ENCODE peak calls at places on chromosomes 7 and 10, in eight cellular contexts. U is GM12878, L is K562, N is GM23338, K is HCT116, J is endothelial cell of umbilical vein, D is H1, R is HepG2. M is an unnamed sample. For H4K20me1, the result is how much of the 10 kb centered on the place peaks cover.

GRCh38 chr7:41924798-41925197 is 221.9 kb upstream of the INHBA start:
- DNase-seq in U (no peak), L (no peak), N (no peak), K (no peak), J (no peak), D (no peak), R (no peak), M (no peak)

GRCh38 chr10:113335603-113336002 is 217.2 kb upstream of the HABP2 start:
- DNase-seq in U (no peak), L (no peak), N (no peak), K (no peak), J (peak), D (no peak), R (no peak), M (no peak)

GRCh38 chr10:99557044-99557443 is 24.3 kb downstream of the NKX2-3 start:
- DNase-seq in U (no peak), L (no peak), N (no peak), K (no peak), J (no peak), D (no peak), R (no peak), M (no peak)

GRCh38 chr7:130146693-130147520 is 58.3 kb downstream of the TMEM209 start:
- DNase-seq in U (no peak), L (no peak), N (no peak), K (no peak), J (no peak), D (peak), R (no peak), M (no peak)

GRCh38 chr7:6228363-6228762 is 44.1 kb downstream of the CYTH3 start:
- DNase-seq in U (no peak), L (peak), N (peak), K (no peak), J (peak), D (no peak), R (no peak), M (peak)

GRCh38 chr7:5629941-5630340 is 151.5 kb downstream of the RNF216 start:
- DNase-seq in U (no peak), L (no peak), N (no peak), K (peak), J (peak), D (peak), R (no peak), M (peak)

GRCh38 chr7:79528421-79528820 is 75.0 kb upstream of the MAGI2 start:
- DNase-seq in U (no peak), L (no peak), N (peak), K (peak), J (no peak), D (no peak), R (no peak), M (no peak)

GRCh38 chr7:30986738-30987137 is 23.0 kb downstream of the GHRHR start:
- DNase-seq in U (no peak), L (no peak), N (peak), K (no peak), J (no peak), D (peak), R (no peak), M (no peak)

GRCh38 chr10:54880943-54881342 is 79.9 kb upstream of the PCDH15 start:
- DNase-seq in U (no peak), L (no peak), N (peak), K (no peak), J (no peak), D (no peak), R (no peak), M (no peak)

GRCh38 chr10:32616438-32616837 is 170.5 kb downstream of the CCDC7 start:
- DNase-seq in U (no peak), L (no peak), N (no peak), K (no peak), J (no peak), D (no peak), R (no peak), M (no peak)

GRCh38 chr7:55472928-55473725 is 99.2 kb downstream of the VOPP1 start:
- DNase-seq in U (no peak), L (no peak), N (no peak), K (no peak), J (no peak), D (no peak), R (no peak), M (peak)

GRCh38 chr10:122374859-122375721 is 582 bp downstream of the PLEKHA1 start:
- DNase-seq in U (peak), L (peak), N (peak), K (peak), J (peak), D (peak), R (peak), M (peak)

GRCh38 chr7:47327698-47328391 is 254.1 kb downstream of the TNS3 start:
- DNase-seq in U (no peak), L (no peak), N (peak), K (no peak), J (peak), D (peak), R (no peak), M (peak)

GRCh38 chr7:46168671-46169383 is 247.8 kb upstream of the IGFBP3 start:
- DNase-seq in U (no peak), L (no peak), N (no peak), K (no peak), J (no peak), D (no peak), R (no peak), M (no peak)

GRCh38 chr7:123231060-123232000 is 31.6 kb upstream of the SLC13A1 start:
- DNase-seq in U (no peak), L (no peak), N (no peak), K (no peak), J (no peak), D (no peak), R (no peak), M (no peak)

GRCh38 chr10:102009801-102010425 is 46.1 kb downstream of the ARMH3 start:
- DNase-seq in U (peak), L (no peak), N (peak), K (peak), J (peak), D (no peak), R (peak), M (peak)

GRCh38 chr7:43314379-43315158 is 202.1 kb downstream of the HECW1 start:
- DNase-seq in U (no peak), L (no peak), N (no peak), K (no peak), J (no peak), D (no peak), R (no peak), M (no peak)

GRCh38 chr10:29955308-29955935 is 104.0 kb downstream of the JCAD start:
- DNase-seq in U (no peak), L (no peak), N (peak), K (no peak), J (no peak), D (no peak), R (no peak), M (no peak)

GRCh38 chr10:129491123-129491734 is 24.2 kb downstream of the MGMT start:
- DNase-seq in U (no peak), L (no peak), N (peak), K (peak), J (no peak), D (no peak), R (no peak), M (no peak)

GRCh38 chr7:138205614-138206150 is 129.4 kb downstream of the AKR1D1 start:
- DNase-seq in U (no peak), L (no peak), N (peak), K (no peak), J (no peak), D (no peak), R (no peak), M (no peak)

GRCh38 chr7:99860281-99861127 is 16.3 kb downstream of the OR2AE1 start:
- DNase-seq in U (no peak), L (no peak), N (no peak), K (no peak), J (peak), D (no peak), R (peak), M (no peak)

GRCh38 chr7:142754681-142755575 is 5.7 kb downstream of the PRSS1 start:
- DNase-seq in U (no peak), L (no peak), N (no peak), K (no peak), J (peak), D (peak), R (no peak), M (no peak)

GRCh38 chr7:32158751-32159360 is 88.6 kb upstream of the PDE1C start:
- DNase-seq in U (no peak), L (no peak), N (no peak), K (no peak), J (peak), D (no peak), R (no peak), M (no peak)

GRCh38 chr10:13120786-13121499 is 21.0 kb downstream of the OPTN start:
- DNase-seq in U (no peak), L (no peak), N (no peak), K (no peak), J (no peak), D (no peak), R (no peak), M (no peak)

GRCh38 chr10:47134166-47134565 is 165.8 kb upstream of the GDF10 start:
- DNase-seq in U (no peak), L (no peak), N (no peak), K (no peak), J (no peak), D (no peak), R (no peak), M (no peak)

GRCh38 chr7:156004265-156005201 is 192.3 kb upstream of the SHH start:
- DNase-seq in U (no peak), L (no peak), N (no peak), K (no peak), J (no peak), D (no peak), R (no peak), M (no peak)

GRCh38 chr7:2355079-2356008 is 717 bp downstream of the EIF3B start:
- DNase-seq in U (no peak), L (peak), N (peak), K (no peak), J (peak), D (peak), R (no peak), M (no peak)

GRCh38 chr7:66630529-66630928 is 1.8 kb downstream of the KCTD7 start:
- DNase-seq in U (no peak), L (no peak), N (no peak), K (no peak), J (no peak), D (no peak), R (no peak), M (no peak)

GRCh38 chr7:34837826-34838225 is 179.8 kb downstream of the NPSR1 start:
- DNase-seq in U (no peak), L (no peak), N (no peak), K (no peak), J (no peak), D (no peak), R (no peak), M (no peak)

GRCh38 chr10:69769395-69769989 is 32.2 kb upstream of the COL13A1 start:
- DNase-seq in U (no peak), L (no peak), N (peak), K (peak), J (peak), D (peak), R (no peak), M (no peak)

GRCh38 chr7:130227883-130228575 is 20.4 kb downstream of the SSMEM1 start:
- DNase-seq in U (no peak), L (no peak), N (no peak), K (no peak), J (no peak), D (no peak), R (peak), M (peak)

GRCh38 chr10:43686414-43686813 is 37.7 kb upstream of the ZNF32 start:
- DNase-seq in U (no peak), L (peak), N (peak), K (no peak), J (no peak), D (no peak), R (no peak), M (no peak)

GRCh38 chr7:24979470-24979862 is 512 bp downstream of the OSBPL3 start:
- DNase-seq in U (no peak), L (peak), N (no peak), K (no peak), J (peak), D (peak), R (peak), M (peak)

GRCh38 chr10:74419491-74420466 is 268.8 kb downstream of the ADK start:
- DNase-seq in U (peak), L (peak), N (peak), K (peak), J (peak), D (no peak), R (no peak), M (peak)

GRCh38 chr10:89575037-89575436 is 39.6 kb upstream of the SLC16A12 start:
- DNase-seq in U (no peak), L (no peak), N (no peak), K (no peak), J (no peak), D (no peak), R (no peak), M (no peak)

GRCh38 chr7:106071356-106071998 is 40.6 kb downstream of the SYPL1 start:
- DNase-seq in U (peak), L (no peak), N (no peak), K (no peak), J (peak), D (no peak), R (no peak), M (peak)

GRCh38 chr10:49798275-49798674 is 36.2 kb upstream of the OGDHL start:
- DNase-seq in U (no peak), L (no peak), N (no peak), K (no peak), J (no peak), D (no peak), R (no peak), M (no peak)

GRCh38 chr7:155213955-155214327 is 83.7 kb upstream of the INSIG1 start:
- DNase-seq in U (no peak), L (peak), N (no peak), K (no peak), J (no peak), D (no peak), R (no peak), M (no peak)

GRCh38 chr10:119344381-119344780 is 137.0 kb downstream of the GRK5 start:
- DNase-seq in U (no peak), L (no peak), N (no peak), K (no peak), J (no peak), D (no peak), R (no peak), M (no peak)
- H4K20me1 ChIP-seq in U (under half), L (under half), N (under half), K (under half), J (under half), D (under half), R (under half), M (under half)

GRCh38 chr10:123854003-123854402 is 37.6 kb downstream of the CPXM2 start:
- DNase-seq in U (no peak), L (peak), N (no peak), K (no peak), J (no peak), D (peak), R (no peak), M (no peak)
- H3K27ac ChIP-seq in U (no peak), L (no peak), N (no peak), K (no peak), J (no peak), D (no peak), R (no peak), M (no peak)

GRCh38 chr10:92238586-92239098 is 52.2 kb downstream of the CPEB3 start:
- DNase-seq in U (no peak), L (peak), N (peak), K (no peak), J (no peak), D (no peak), R (peak), M (no peak)
- TF ChIP-seq POLR2AphosphoS5 in U (no peak), L (no peak), N (no peak), K (no peak), J (no peak), D (no peak), R (no peak), M (no peak)

GRCh38 chr10:11318812-11319598 is 292.4 kb downstream of the USP6NL start:
- DNase-seq in U (no peak), L (no peak), N (peak), K (no peak), J (no peak), D (peak), R (no peak), M (no peak)

GRCh38 chr10:11311027-11311426 is 293.4 kb downstream of the CELF2 start:
- DNase-seq in U (no peak), L (no peak), N (no peak), K (no peak), J (no peak), D (no peak), R (no peak), M (no peak)

GRCh38 chr10:11307937-11308336 is 290.3 kb downstream of the CELF2 start:
- DNase-seq in U (no peak), L (no peak), N (no peak), K (no peak), J (no peak), D (no peak), R (no peak), M (no peak)

GRCh38 chr10:11317936-11318670 is 293.3 kb downstream of the USP6NL start:
- DNase-seq in U (no peak), L (no peak), N (no peak), K (no peak), J (peak), D (peak), R (no peak), M (no peak)

GRCh38 chr10:11313463-11313862 is 295.8 kb downstream of the CELF2 start:
- DNase-seq in U (no peak), L (no peak), N (no peak), K (no peak), J (no peak), D (no peak), R (no peak), M (no peak)
- H4K20me1 ChIP-seq in U (under half), L (under half), N (under half), K (under half), J (under half), D (under half), R (under half), M (under half)

GRCh38 chr7:37201003-37201875 is 247.4 kb downstream of the ELMO1 start:
- DNase-seq in U (no peak), L (peak), N (peak), K (peak), J (peak), D (peak), R (peak), M (peak)
- H3K27ac ChIP-seq in U (no peak), L (no peak), N (no peak), K (no peak), J (no peak), D (no peak), R (no peak), M (no peak)

DNA sequence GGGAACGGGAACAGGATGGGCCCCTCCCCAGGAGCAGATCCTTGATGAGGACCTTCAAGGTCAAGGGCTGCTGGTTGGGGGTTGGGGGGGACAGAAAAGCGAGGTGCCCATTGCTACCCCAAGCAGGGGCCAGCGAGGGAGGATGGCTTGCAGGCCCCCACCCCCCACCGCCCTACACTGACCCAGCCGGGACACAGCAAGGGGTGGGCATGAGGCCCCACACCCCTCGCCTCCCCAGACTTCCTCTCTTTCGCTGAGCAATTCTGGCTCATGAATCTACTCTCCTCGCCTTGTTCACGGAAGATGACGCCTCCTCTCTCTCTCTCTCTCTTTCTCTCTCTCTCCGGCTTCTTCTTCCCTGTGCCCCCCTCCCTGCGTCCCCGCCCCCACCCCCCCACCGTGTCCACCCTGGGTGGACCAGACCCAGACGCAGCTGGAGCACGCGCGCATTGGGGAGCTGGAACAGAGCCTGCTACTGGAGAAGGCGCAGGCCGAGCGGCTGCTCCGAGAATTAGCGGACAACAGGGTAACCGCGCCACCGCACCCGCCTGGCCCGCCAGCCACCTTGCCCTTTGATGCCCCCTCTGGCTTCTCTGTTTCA is 81.1 kb upstream of the GTF2IRD1 start:
- DNase-seq in U (no peak), L (no peak), N (peak), K (no peak), J (no peak), D (peak), R (no peak), M (no peak)
- TF ChIP-seq POLR2AphosphoS5 in U (no peak), L (no peak), N (no peak), K (no peak), J (no peak), D (peak), R (no peak), M (no peak)

DNA sequence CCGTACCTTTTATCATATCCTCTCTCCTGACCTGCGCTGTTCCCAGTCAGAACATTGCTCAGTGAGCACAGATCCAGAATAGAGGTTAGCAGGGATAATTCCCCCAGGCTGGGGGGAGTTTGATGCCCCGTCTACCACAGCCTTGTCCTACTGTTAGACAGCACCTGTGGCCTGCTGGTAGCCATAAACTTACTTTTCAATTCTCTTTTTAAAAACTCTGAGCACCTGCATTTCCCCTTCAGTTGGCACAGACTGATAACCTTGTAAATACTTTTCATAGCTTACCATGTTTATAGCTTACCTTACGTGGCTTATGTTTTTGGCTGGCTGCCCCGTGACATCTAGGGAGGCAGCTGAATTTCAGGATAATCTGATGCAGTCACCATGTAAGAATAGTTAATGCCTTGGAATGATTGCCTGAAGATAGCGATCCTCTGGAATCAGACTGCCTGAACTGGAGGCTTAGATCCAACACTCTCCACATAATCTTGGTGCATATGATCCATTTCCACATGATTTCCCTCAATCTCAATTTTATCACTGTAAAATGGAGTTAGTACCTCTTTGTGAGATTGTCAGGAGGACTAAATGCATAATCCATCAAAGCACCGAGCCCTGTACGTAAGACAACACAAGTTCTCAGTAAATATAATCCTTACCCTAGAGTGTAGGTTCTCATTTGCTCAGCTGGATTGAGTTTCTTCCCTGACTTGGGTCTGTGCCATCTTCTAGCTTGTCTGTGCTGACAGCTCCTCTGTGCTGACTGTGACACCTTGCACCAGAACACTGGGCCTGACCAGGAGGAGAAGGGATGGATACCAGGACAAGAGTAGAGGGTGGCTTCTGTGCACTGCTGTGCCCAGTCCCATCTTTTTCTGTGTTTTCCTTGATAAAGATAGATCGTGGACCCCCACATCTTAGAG is 111.7 kb upstream of the GJD4 start:
- DNase-seq in U (no peak), L (no peak), N (no peak), K (no peak), J (peak), D (no peak), R (no peak), M (no peak)
- H4K20me1 ChIP-seq in U (under half), L (under half), N (under half), K (under half), J (under half), D (under half), R (under half), M (under half)

GRCh38 chr7:29972315-29972669 is 17.3 kb downstream of the SCRN1 start:
- DNase-seq in U (no peak), L (no peak), N (no peak), K (no peak), J (no peak), D (no peak), R (no peak), M (no peak)

GRCh38 chr7:29969706-29970105 is 19.9 kb downstream of the SCRN1 start:
- DNase-seq in U (no peak), L (no peak), N (no peak), K (no peak), J (no peak), D (no peak), R (no peak), M (no peak)

GRCh38 chr7:29968683-29969457 is 20.7 kb downstream of the SCRN1 start:
- DNase-seq in U (no peak), L (no peak), N (no peak), K (no peak), J (no peak), D (no peak), R (no peak), M (no peak)

GRCh38 chr7:29971566-29972314 is 17.9 kb downstream of the SCRN1 start:
- DNase-seq in U (no peak), L (no peak), N (no peak), K (no peak), J (no peak), D (no peak), R (no peak), M (no peak)

GRCh38 chr7:29970158-29970557 is 19.4 kb downstream of the SCRN1 start:
- DNase-seq in U (no peak), L (no peak), N (no peak), K (no peak), J (no peak), D (no peak), R (no peak), M (no peak)
- H3K27ac ChIP-seq in U (no peak), L (no peak), N (no peak), K (no peak), J (no peak), D (no peak), R (no peak), M (no peak)

M was measured in SK-N-SH.